ENCODE peak calls at places on chromosomes 6 and 20, in seven cellular contexts. One of them, this sample, is unnamed.

GRCh38 chr6:129677634-129678325 is 32.2 kb downstream of the ARHGAP18 start:
- DNase-seq in GF-D8: no peak
- DNase-seq in spleen: no peak
- DNase-seq in AG04450: no peak
- DNase-seq in cerebellar nuclear complex: no peak
- DNase-seq in DMS153: no peak
- DNase-seq in type B pancreatic cell: no peak
- DNase-seq in this sample: no peak

GRCh38 chr6:52564856-52565255 is 12.0 kb downstream of the TRAM2 start:
- DNase-seq in GF-D8: no peak
- DNase-seq in spleen: no peak
- DNase-seq in AG04450: no peak
- DNase-seq in cerebellar nuclear complex: no peak
- DNase-seq in DMS153: no peak
- DNase-seq in type B pancreatic cell: no peak
- DNase-seq in this sample: no peak

GRCh38 chr6:56144538-56145324 is 102.6 kb downstream of the COL21A1 start:
- DNase-seq in GF-D8: no peak
- DNase-seq in spleen: no peak
- DNase-seq in AG04450: no peak
- DNase-seq in cerebellar nuclear complex: no peak
- DNase-seq in DMS153: no peak
- DNase-seq in type B pancreatic cell: no peak
- DNase-seq in this sample: no peak

GRCh38 chr6:110307368-110307767 is 50.8 kb downstream of the METTL24 start:
- DNase-seq in GF-D8: no peak
- DNase-seq in spleen: no peak
- DNase-seq in AG04450: no peak
- DNase-seq in cerebellar nuclear complex: no peak
- DNase-seq in DMS153: no peak
- DNase-seq in type B pancreatic cell: no peak
- DNase-seq in this sample: no peak

GRCh38 chr6:55438217-55438616 is 110.9 kb downstream of the GFRAL start:
- DNase-seq in GF-D8: no peak
- DNase-seq in spleen: no peak
- DNase-seq in AG04450: no peak
- DNase-seq in cerebellar nuclear complex: no peak
- DNase-seq in DMS153: no peak
- DNase-seq in type B pancreatic cell: no peak
- DNase-seq in this sample: no peak

GRCh38 chr6:130625825-130626500 is 201.2 kb upstream of the SMLR1 start:
- DNase-seq in GF-D8: no peak
- DNase-seq in spleen: no peak
- DNase-seq in AG04450: no peak
- DNase-seq in cerebellar nuclear complex: no peak
- DNase-seq in DMS153: peak
- DNase-seq in type B pancreatic cell: no peak
- DNase-seq in this sample: no peak

GRCh38 chr20:16387661-16388060 is 185.6 kb downstream of the KIF16B start:
- DNase-seq in GF-D8: no peak
- DNase-seq in spleen: no peak
- DNase-seq in AG04450: no peak
- DNase-seq in cerebellar nuclear complex: no peak
- DNase-seq in DMS153: no peak
- DNase-seq in type B pancreatic cell: no peak
- DNase-seq in this sample: no peak

GRCh38 chr6:48755315-48755714 is 644.3 kb upstream of the PTCHD4 start:
- DNase-seq in GF-D8: no peak
- DNase-seq in spleen: no peak
- DNase-seq in AG04450: no peak
- DNase-seq in cerebellar nuclear complex: no peak
- DNase-seq in DMS153: no peak
- DNase-seq in type B pancreatic cell: no peak
- DNase-seq in this sample: no peak

GRCh38 chr20:48536206-48536605 is 291.6 kb downstream of the PREX1 start:
- DNase-seq in GF-D8: no peak
- DNase-seq in spleen: no peak
- DNase-seq in AG04450: no peak
- DNase-seq in cerebellar nuclear complex: no peak
- DNase-seq in DMS153: no peak
- DNase-seq in type B pancreatic cell: no peak
- DNase-seq in this sample: no peak

GRCh38 chr6:46098678-46099077 is 31.1 kb upstream of the ENPP4 start:
- DNase-seq in GF-D8: no peak
- DNase-seq in spleen: no peak
- DNase-seq in AG04450: no peak
- DNase-seq in cerebellar nuclear complex: no peak
- DNase-seq in DMS153: peak
- DNase-seq in type B pancreatic cell: no peak
- DNase-seq in this sample: no peak

GRCh38 chr6:54771968-54772367 is 74.6 kb upstream of the FAM83B start:
- DNase-seq in GF-D8: no peak
- DNase-seq in spleen: no peak
- DNase-seq in AG04450: no peak
- DNase-seq in cerebellar nuclear complex: no peak
- DNase-seq in DMS153: no peak
- DNase-seq in type B pancreatic cell: no peak
- DNase-seq in this sample: no peak

GRCh38 chr20:48405909-48406308 is 421.9 kb downstream of the PREX1 start:
- DNase-seq in GF-D8: no peak
- DNase-seq in spleen: no peak
- DNase-seq in AG04450: no peak
- DNase-seq in cerebellar nuclear complex: no peak
- DNase-seq in DMS153: no peak
- DNase-seq in type B pancreatic cell: no peak
- DNase-seq in this sample: no peak

GRCh38 chr20:63536241-63536977 is 767 bp downstream of the PTK6 start:
- DNase-seq in GF-D8: no peak
- DNase-seq in spleen: peak
- DNase-seq in AG04450: no peak
- DNase-seq in cerebellar nuclear complex: no peak
- DNase-seq in DMS153: peak
- DNase-seq in type B pancreatic cell: no peak
- DNase-seq in this sample: peak

GRCh38 chr20:47352332-47353223 is 3.9 kb downstream of the ZMYND8 start:
- DNase-seq in GF-D8: no peak
- DNase-seq in spleen: peak
- DNase-seq in AG04450: no peak
- DNase-seq in cerebellar nuclear complex: peak
- DNase-seq in DMS153: no peak
- DNase-seq in type B pancreatic cell: no peak
- DNase-seq in this sample: no peak

GRCh38 chr6:113694278-113695077 is 162.7 kb upstream of the MARCKS start:
- DNase-seq in GF-D8: no peak
- DNase-seq in spleen: no peak
- DNase-seq in AG04450: no peak
- DNase-seq in cerebellar nuclear complex: no peak
- DNase-seq in DMS153: no peak
- DNase-seq in type B pancreatic cell: no peak
- DNase-seq in this sample: no peak

GRCh38 chr6:117309613-117310012 is 44.3 kb downstream of the VGLL2 start:
- DNase-seq in GF-D8: no peak
- DNase-seq in spleen: no peak
- DNase-seq in AG04450: no peak
- DNase-seq in cerebellar nuclear complex: no peak
- DNase-seq in DMS153: no peak
- DNase-seq in type B pancreatic cell: no peak
- DNase-seq in this sample: no peak

GRCh38 chr6:167907837-167908681 is 81.3 kb downstream of the AFDN start:
- DNase-seq in GF-D8: no peak
- DNase-seq in spleen: no peak
- DNase-seq in AG04450: no peak
- DNase-seq in cerebellar nuclear complex: no peak
- DNase-seq in DMS153: peak
- DNase-seq in type B pancreatic cell: no peak
- DNase-seq in this sample: no peak

GRCh38 chr20:58577139-58577806 is 62.1 kb upstream of the APCDD1L start:
- DNase-seq in GF-D8: no peak
- DNase-seq in spleen: peak
- DNase-seq in AG04450: no peak
- DNase-seq in cerebellar nuclear complex: no peak
- DNase-seq in DMS153: no peak
- DNase-seq in type B pancreatic cell: no peak
- DNase-seq in this sample: no peak

GRCh38 chr6:132964101-132964867 is 149.9 kb downstream of the RPS12 start:
- DNase-seq in GF-D8: no peak
- DNase-seq in spleen: no peak
- DNase-seq in AG04450: no peak
- DNase-seq in cerebellar nuclear complex: no peak
- DNase-seq in DMS153: peak
- DNase-seq in type B pancreatic cell: no peak
- DNase-seq in this sample: no peak

GRCh38 chr20:49395183-49395582 is 87.3 kb downstream of the KCNB1 start:
- DNase-seq in GF-D8: no peak
- DNase-seq in spleen: no peak
- DNase-seq in AG04450: no peak
- DNase-seq in cerebellar nuclear complex: no peak
- DNase-seq in DMS153: no peak
- DNase-seq in type B pancreatic cell: no peak
- DNase-seq in this sample: no peak

GRCh38 chr6:100084301-100085161 is 90.5 kb upstream of the MCHR2 start:
- DNase-seq in GF-D8: no peak
- DNase-seq in spleen: no peak
- DNase-seq in AG04450: no peak
- DNase-seq in cerebellar nuclear complex: no peak
- DNase-seq in DMS153: no peak
- DNase-seq in type B pancreatic cell: no peak
- DNase-seq in this sample: no peak

GRCh38 chr6:26284537-26285142 is 80.4 kb upstream of the BTN3A2 start:
- DNase-seq in GF-D8: peak
- DNase-seq in spleen: peak
- DNase-seq in AG04450: no peak
- DNase-seq in cerebellar nuclear complex: no peak
- DNase-seq in DMS153: peak
- DNase-seq in type B pancreatic cell: no peak
- DNase-seq in this sample: no peak

GRCh38 chr6:43368517-43369160 is 808 bp downstream of the ZNF318 start:
- DNase-seq in GF-D8: no peak
- DNase-seq in spleen: peak
- DNase-seq in AG04450: no peak
- DNase-seq in cerebellar nuclear complex: no peak
- DNase-seq in DMS153: no peak
- DNase-seq in type B pancreatic cell: no peak
- DNase-seq in this sample: no peak

GRCh38 chr20:51060301-51060700 is 37.4 kb upstream of the KCNG1 start:
- DNase-seq in GF-D8: no peak
- DNase-seq in spleen: no peak
- DNase-seq in AG04450: no peak
- DNase-seq in cerebellar nuclear complex: no peak
- DNase-seq in DMS153: no peak
- DNase-seq in type B pancreatic cell: no peak
- DNase-seq in this sample: no peak

GRCh38 chr6:142207265-142207877 is 60.3 kb downstream of the VTA1 start:
- DNase-seq in GF-D8: no peak
- DNase-seq in spleen: no peak
- DNase-seq in AG04450: peak
- DNase-seq in cerebellar nuclear complex: no peak
- DNase-seq in DMS153: no peak
- DNase-seq in type B pancreatic cell: no peak
- DNase-seq in this sample: no peak

GRCh38 chr20:59153832-59154231 is 9.8 kb upstream of the ZNF831 start:
- DNase-seq in GF-D8: no peak
- DNase-seq in spleen: no peak
- DNase-seq in AG04450: no peak
- DNase-seq in cerebellar nuclear complex: no peak
- DNase-seq in DMS153: no peak
- DNase-seq in type B pancreatic cell: no peak
- DNase-seq in this sample: no peak

GRCh38 chr6:47267301-47267700 is 42.4 kb downstream of the TNFRSF21 start:
- DNase-seq in GF-D8: no peak
- DNase-seq in spleen: no peak
- DNase-seq in AG04450: no peak
- DNase-seq in cerebellar nuclear complex: no peak
- DNase-seq in DMS153: no peak
- DNase-seq in type B pancreatic cell: no peak
- DNase-seq in this sample: no peak

GRCh38 chr6:32622545-32623401 is 14.4 kb upstream of the HLA-DQA1 start:
- DNase-seq in GF-D8: peak
- DNase-seq in spleen: peak
- DNase-seq in AG04450: no peak
- DNase-seq in cerebellar nuclear complex: no peak
- DNase-seq in DMS153: peak
- DNase-seq in type B pancreatic cell: no peak
- DNase-seq in this sample: no peak

GRCh38 chr6:126890055-126890454 is 228.4 kb upstream of the RSPO3 start:
- DNase-seq in GF-D8: no peak
- DNase-seq in spleen: no peak
- DNase-seq in AG04450: no peak
- DNase-seq in cerebellar nuclear complex: no peak
- DNase-seq in DMS153: no peak
- DNase-seq in type B pancreatic cell: no peak
- DNase-seq in this sample: no peak

GRCh38 chr6:82022614-82023102 is 224.9 kb downstream of the IBTK start:
- DNase-seq in GF-D8: no peak
- DNase-seq in spleen: no peak
- DNase-seq in AG04450: peak
- DNase-seq in cerebellar nuclear complex: no peak
- DNase-seq in DMS153: no peak
- DNase-seq in type B pancreatic cell: no peak
- DNase-seq in this sample: no peak

GRCh38 chr6:167849846-167850459 is 23.2 kb downstream of the AFDN start:
- DNase-seq in GF-D8: no peak
- DNase-seq in spleen: no peak
- DNase-seq in AG04450: no peak
- DNase-seq in cerebellar nuclear complex: no peak
- DNase-seq in DMS153: no peak
- DNase-seq in type B pancreatic cell: no peak
- DNase-seq in this sample: no peak

GRCh38 chr6:128339635-128340436 is 180.6 kb downstream of the PTPRK start:
- DNase-seq in GF-D8: no peak
- DNase-seq in spleen: no peak
- DNase-seq in AG04450: peak
- DNase-seq in cerebellar nuclear complex: no peak
- DNase-seq in DMS153: no peak
- DNase-seq in type B pancreatic cell: no peak
- DNase-seq in this sample: no peak

GRCh38 chr6:164911873-164912580 is 397.4 kb downstream of the C6orf118 start:
- DNase-seq in GF-D8: no peak
- DNase-seq in spleen: no peak
- DNase-seq in AG04450: no peak
- DNase-seq in cerebellar nuclear complex: no peak
- DNase-seq in DMS153: peak
- DNase-seq in type B pancreatic cell: no peak
- DNase-seq in this sample: no peak

GRCh38 chr6:130503146-130503545 is 137.3 kb downstream of the TMEM200A start:
- DNase-seq in GF-D8: no peak
- DNase-seq in spleen: no peak
- DNase-seq in AG04450: no peak
- DNase-seq in cerebellar nuclear complex: no peak
- DNase-seq in DMS153: no peak
- DNase-seq in type B pancreatic cell: no peak
- DNase-seq in this sample: no peak

GRCh38 chr6:85362652-85363310 is 87.1 kb upstream of the NT5E start:
- DNase-seq in GF-D8: no peak
- DNase-seq in spleen: no peak
- DNase-seq in AG04450: no peak
- DNase-seq in cerebellar nuclear complex: no peak
- DNase-seq in DMS153: no peak
- DNase-seq in type B pancreatic cell: no peak
- DNase-seq in this sample: no peak

GRCh38 chr6:150907385-150907784 is 41.9 kb downstream of the MTHFD1L start:
- DNase-seq in GF-D8: no peak
- DNase-seq in spleen: no peak
- DNase-seq in AG04450: no peak
- DNase-seq in cerebellar nuclear complex: no peak
- DNase-seq in DMS153: no peak
- DNase-seq in type B pancreatic cell: no peak
- DNase-seq in this sample: no peak

GRCh38 chr20:49790077-49790798 is 22.4 kb upstream of the SLC9A8 start:
- DNase-seq in GF-D8: peak
- DNase-seq in spleen: no peak
- DNase-seq in AG04450: peak
- DNase-seq in cerebellar nuclear complex: no peak
- DNase-seq in DMS153: no peak
- DNase-seq in type B pancreatic cell: no peak
- DNase-seq in this sample: no peak

GRCh38 chr6:36927691-36928546 is 26.6 kb upstream of the PI16 start:
- DNase-seq in GF-D8: no peak
- DNase-seq in spleen: no peak
- DNase-seq in AG04450: no peak
- DNase-seq in cerebellar nuclear complex: no peak
- DNase-seq in DMS153: no peak
- DNase-seq in type B pancreatic cell: no peak
- DNase-seq in this sample: no peak